ENCODE peak calls at places on chromosomes 6 and 20, in eight cellular contexts. One of them, this sample, is unnamed.

GRCh38 chr6:107120404-107120803 is 5.1 kb upstream of the BEND3 start:
- DNase-seq in activated naive CD4-positive, alpha-beta T cell treated with anti-CD3 and anti-CD28 coated beads for 36 hours: no peak
- DNase-seq in stimulated activated CD4-positive, alpha-beta T cell treated with anti-CD3 and anti-CD28 coated beads, TNF-alpha, amount 100 ng/mL, for 1 hour: no peak
- DNase-seq in left ventricle myocardium inferior: no peak
- DNase-seq in posterior cingulate gyrus: no peak
- DNase-seq in NCI-H1436: no peak
- DNase-seq in naive thymus-derived CD4-positive, alpha-beta T cell: no peak
- DNase-seq in NB4: no peak
- DNase-seq in this sample: no peak

GRCh38 chr6:128882991-128883571 is at the start of gene LAMA2:
- DNase-seq in activated naive CD4-positive, alpha-beta T cell treated with anti-CD3 and anti-CD28 coated beads for 36 hours: peak; percentile 6
- DNase-seq in stimulated activated CD4-positive, alpha-beta T cell treated with anti-CD3 and anti-CD28 coated beads, TNF-alpha, amount 100 ng/mL, for 1 hour: no peak
- DNase-seq in left ventricle myocardium inferior: peak; percentile 91
- DNase-seq in posterior cingulate gyrus: peak; percentile 90
- DNase-seq in NCI-H1436: no peak
- DNase-seq in naive thymus-derived CD4-positive, alpha-beta T cell: no peak
- DNase-seq in NB4: no peak
- DNase-seq in this sample: no peak

GRCh38 chr6:110693296-110693695 is 122.0 kb downstream of the CDK19 start:
- DNase-seq in activated naive CD4-positive, alpha-beta T cell treated with anti-CD3 and anti-CD28 coated beads for 36 hours: no peak
- DNase-seq in stimulated activated CD4-positive, alpha-beta T cell treated with anti-CD3 and anti-CD28 coated beads, TNF-alpha, amount 100 ng/mL, for 1 hour: no peak
- DNase-seq in left ventricle myocardium inferior: no peak
- DNase-seq in posterior cingulate gyrus: no peak
- DNase-seq in NCI-H1436: no peak
- DNase-seq in naive thymus-derived CD4-positive, alpha-beta T cell: no peak
- DNase-seq in NB4: no peak
- DNase-seq in this sample: no peak

GRCh38 chr6:10847684-10848083 is 9.3 kb upstream of the MAK start:
- DNase-seq in activated naive CD4-positive, alpha-beta T cell treated with anti-CD3 and anti-CD28 coated beads for 36 hours: no peak
- DNase-seq in stimulated activated CD4-positive, alpha-beta T cell treated with anti-CD3 and anti-CD28 coated beads, TNF-alpha, amount 100 ng/mL, for 1 hour: no peak
- DNase-seq in left ventricle myocardium inferior: no peak
- DNase-seq in posterior cingulate gyrus: no peak
- DNase-seq in NCI-H1436: no peak
- DNase-seq in naive thymus-derived CD4-positive, alpha-beta T cell: no peak
- DNase-seq in NB4: peak; percentile 29
- DNase-seq in this sample: no peak

GRCh38 chr6:19830171-19830570 is 7.0 kb upstream of the ID4 start:
- DNase-seq in activated naive CD4-positive, alpha-beta T cell treated with anti-CD3 and anti-CD28 coated beads for 36 hours: no peak
- DNase-seq in stimulated activated CD4-positive, alpha-beta T cell treated with anti-CD3 and anti-CD28 coated beads, TNF-alpha, amount 100 ng/mL, for 1 hour: no peak
- DNase-seq in left ventricle myocardium inferior: no peak
- DNase-seq in posterior cingulate gyrus: no peak
- DNase-seq in NCI-H1436: no peak
- DNase-seq in naive thymus-derived CD4-positive, alpha-beta T cell: no peak
- DNase-seq in NB4: no peak
- DNase-seq in this sample: no peak

GRCh38 chr6:80610821-80611220 is 504.4 kb downstream of the BCKDHB start:
- DNase-seq in activated naive CD4-positive, alpha-beta T cell treated with anti-CD3 and anti-CD28 coated beads for 36 hours: no peak
- DNase-seq in stimulated activated CD4-positive, alpha-beta T cell treated with anti-CD3 and anti-CD28 coated beads, TNF-alpha, amount 100 ng/mL, for 1 hour: no peak
- DNase-seq in left ventricle myocardium inferior: no peak
- DNase-seq in posterior cingulate gyrus: no peak
- DNase-seq in NCI-H1436: no peak
- DNase-seq in naive thymus-derived CD4-positive, alpha-beta T cell: no peak
- DNase-seq in NB4: no peak
- DNase-seq in this sample: no peak

GRCh38 chr6:41655706-41656668 is 17.7 kb downstream of the MDFI start:
- DNase-seq in activated naive CD4-positive, alpha-beta T cell treated with anti-CD3 and anti-CD28 coated beads for 36 hours: no peak
- DNase-seq in stimulated activated CD4-positive, alpha-beta T cell treated with anti-CD3 and anti-CD28 coated beads, TNF-alpha, amount 100 ng/mL, for 1 hour: no peak
- DNase-seq in left ventricle myocardium inferior: no peak
- DNase-seq in posterior cingulate gyrus: peak; percentile 39
- DNase-seq in NCI-H1436: no peak
- DNase-seq in naive thymus-derived CD4-positive, alpha-beta T cell: no peak
- DNase-seq in NB4: no peak
- DNase-seq in this sample: no peak

GRCh38 chr20:63733117-63733516 is 3.3 kb upstream of the LIME1 start:
- DNase-seq in activated naive CD4-positive, alpha-beta T cell treated with anti-CD3 and anti-CD28 coated beads for 36 hours: no peak
- DNase-seq in stimulated activated CD4-positive, alpha-beta T cell treated with anti-CD3 and anti-CD28 coated beads, TNF-alpha, amount 100 ng/mL, for 1 hour: no peak
- DNase-seq in left ventricle myocardium inferior: no peak
- DNase-seq in posterior cingulate gyrus: peak; percentile 64
- DNase-seq in NCI-H1436: no peak
- DNase-seq in naive thymus-derived CD4-positive, alpha-beta T cell: no peak
- DNase-seq in NB4: no peak
- DNase-seq in this sample: no peak

GRCh38 chr20:2742934-2743559 is 50.5 kb downstream of the EBF4 start:
- DNase-seq in activated naive CD4-positive, alpha-beta T cell treated with anti-CD3 and anti-CD28 coated beads for 36 hours: peak; percentile 81
- DNase-seq in stimulated activated CD4-positive, alpha-beta T cell treated with anti-CD3 and anti-CD28 coated beads, TNF-alpha, amount 100 ng/mL, for 1 hour: peak; percentile 51
- DNase-seq in left ventricle myocardium inferior: no peak
- DNase-seq in posterior cingulate gyrus: no peak
- DNase-seq in NCI-H1436: peak; percentile 88
- DNase-seq in naive thymus-derived CD4-positive, alpha-beta T cell: peak; percentile 78
- DNase-seq in NB4: peak; percentile 78
- DNase-seq in this sample: peak; percentile 60

GRCh38 chr20:24502184-24502583 is 32.8 kb downstream of the SYNDIG1 start:
- DNase-seq in activated naive CD4-positive, alpha-beta T cell treated with anti-CD3 and anti-CD28 coated beads for 36 hours: no peak
- DNase-seq in stimulated activated CD4-positive, alpha-beta T cell treated with anti-CD3 and anti-CD28 coated beads, TNF-alpha, amount 100 ng/mL, for 1 hour: no peak
- DNase-seq in left ventricle myocardium inferior: no peak
- DNase-seq in posterior cingulate gyrus: peak; percentile 96
- DNase-seq in NCI-H1436: no peak
- DNase-seq in naive thymus-derived CD4-positive, alpha-beta T cell: no peak
- DNase-seq in NB4: no peak
- DNase-seq in this sample: no peak

GRCh38 chr20:2873747-2874041 is 413 bp downstream of the PTPRA start:
- DNase-seq in activated naive CD4-positive, alpha-beta T cell treated with anti-CD3 and anti-CD28 coated beads for 36 hours: peak; percentile 50
- DNase-seq in stimulated activated CD4-positive, alpha-beta T cell treated with anti-CD3 and anti-CD28 coated beads, TNF-alpha, amount 100 ng/mL, for 1 hour: peak; percentile 21
- DNase-seq in left ventricle myocardium inferior: peak; percentile 59
- DNase-seq in posterior cingulate gyrus: no peak
- DNase-seq in NCI-H1436: peak; percentile 45
- DNase-seq in naive thymus-derived CD4-positive, alpha-beta T cell: no peak
- DNase-seq in NB4: peak; percentile 79
- DNase-seq in this sample: no peak

GRCh38 chr6:101747711-101748110 is 354.2 kb downstream of the GRIK2 start:
- DNase-seq in activated naive CD4-positive, alpha-beta T cell treated with anti-CD3 and anti-CD28 coated beads for 36 hours: no peak
- DNase-seq in stimulated activated CD4-positive, alpha-beta T cell treated with anti-CD3 and anti-CD28 coated beads, TNF-alpha, amount 100 ng/mL, for 1 hour: no peak
- DNase-seq in left ventricle myocardium inferior: no peak
- DNase-seq in posterior cingulate gyrus: no peak
- DNase-seq in NCI-H1436: no peak
- DNase-seq in naive thymus-derived CD4-positive, alpha-beta T cell: no peak
- DNase-seq in NB4: peak; percentile 23
- DNase-seq in this sample: no peak

GRCh38 chr6:170179925-170180324 is 111.0 kb downstream of the DLL1 start:
- DNase-seq in activated naive CD4-positive, alpha-beta T cell treated with anti-CD3 and anti-CD28 coated beads for 36 hours: no peak
- DNase-seq in stimulated activated CD4-positive, alpha-beta T cell treated with anti-CD3 and anti-CD28 coated beads, TNF-alpha, amount 100 ng/mL, for 1 hour: no peak
- DNase-seq in left ventricle myocardium inferior: no peak
- DNase-seq in posterior cingulate gyrus: peak; percentile 86
- DNase-seq in NCI-H1436: no peak
- DNase-seq in naive thymus-derived CD4-positive, alpha-beta T cell: no peak
- DNase-seq in NB4: no peak
- DNase-seq in this sample: peak; percentile 3

GRCh38 chr6:162442675-162443074 is 284.9 kb downstream of the PRKN start:
- DNase-seq in activated naive CD4-positive, alpha-beta T cell treated with anti-CD3 and anti-CD28 coated beads for 36 hours: no peak
- DNase-seq in stimulated activated CD4-positive, alpha-beta T cell treated with anti-CD3 and anti-CD28 coated beads, TNF-alpha, amount 100 ng/mL, for 1 hour: no peak
- DNase-seq in left ventricle myocardium inferior: no peak
- DNase-seq in posterior cingulate gyrus: peak; percentile 78
- DNase-seq in NCI-H1436: no peak
- DNase-seq in naive thymus-derived CD4-positive, alpha-beta T cell: no peak
- DNase-seq in NB4: peak; percentile 47
- DNase-seq in this sample: no peak

GRCh38 chr20:12966468-12967085 is 42.2 kb upstream of the SPTLC3 start:
- DNase-seq in activated naive CD4-positive, alpha-beta T cell treated with anti-CD3 and anti-CD28 coated beads for 36 hours: no peak
- DNase-seq in stimulated activated CD4-positive, alpha-beta T cell treated with anti-CD3 and anti-CD28 coated beads, TNF-alpha, amount 100 ng/mL, for 1 hour: no peak
- DNase-seq in left ventricle myocardium inferior: no peak
- DNase-seq in posterior cingulate gyrus: no peak
- DNase-seq in NCI-H1436: no peak
- DNase-seq in naive thymus-derived CD4-positive, alpha-beta T cell: no peak
- DNase-seq in NB4: peak; percentile 24
- DNase-seq in this sample: no peak

GRCh38 chr20:45816951-45817651 is 4.7 kb downstream of the UBE2C start:
- DNase-seq in activated naive CD4-positive, alpha-beta T cell treated with anti-CD3 and anti-CD28 coated beads for 36 hours: no peak
- DNase-seq in stimulated activated CD4-positive, alpha-beta T cell treated with anti-CD3 and anti-CD28 coated beads, TNF-alpha, amount 100 ng/mL, for 1 hour: no peak
- DNase-seq in left ventricle myocardium inferior: no peak
- DNase-seq in posterior cingulate gyrus: no peak
- DNase-seq in NCI-H1436: no peak
- DNase-seq in naive thymus-derived CD4-positive, alpha-beta T cell: no peak
- DNase-seq in NB4: no peak
- DNase-seq in this sample: no peak

GRCh38 chr6:170269873-170270541 is 20.9 kb downstream of the DLL1 start:
- DNase-seq in activated naive CD4-positive, alpha-beta T cell treated with anti-CD3 and anti-CD28 coated beads for 36 hours: no peak
- DNase-seq in stimulated activated CD4-positive, alpha-beta T cell treated with anti-CD3 and anti-CD28 coated beads, TNF-alpha, amount 100 ng/mL, for 1 hour: no peak
- DNase-seq in left ventricle myocardium inferior: no peak
- DNase-seq in posterior cingulate gyrus: peak; percentile 75
- DNase-seq in NCI-H1436: no peak
- DNase-seq in naive thymus-derived CD4-positive, alpha-beta T cell: no peak
- DNase-seq in NB4: no peak
- DNase-seq in this sample: no peak

GRCh38 chr20:5364997-5365597 is 48.3 kb upstream of the PROKR2 start:
- DNase-seq in activated naive CD4-positive, alpha-beta T cell treated with anti-CD3 and anti-CD28 coated beads for 36 hours: no peak
- DNase-seq in stimulated activated CD4-positive, alpha-beta T cell treated with anti-CD3 and anti-CD28 coated beads, TNF-alpha, amount 100 ng/mL, for 1 hour: no peak
- DNase-seq in left ventricle myocardium inferior: no peak
- DNase-seq in posterior cingulate gyrus: no peak
- DNase-seq in NCI-H1436: no peak
- DNase-seq in naive thymus-derived CD4-positive, alpha-beta T cell: no peak
- DNase-seq in NB4: peak; percentile 25
- DNase-seq in this sample: no peak

GRCh38 chr20:48620486-48621255 is 207.1 kb downstream of the PREX1 start:
- DNase-seq in activated naive CD4-positive, alpha-beta T cell treated with anti-CD3 and anti-CD28 coated beads for 36 hours: peak; percentile 86
- DNase-seq in stimulated activated CD4-positive, alpha-beta T cell treated with anti-CD3 and anti-CD28 coated beads, TNF-alpha, amount 100 ng/mL, for 1 hour: peak; percentile 37
- DNase-seq in left ventricle myocardium inferior: peak; percentile 85
- DNase-seq in posterior cingulate gyrus: peak; percentile 96
- DNase-seq in NCI-H1436: peak; percentile 44
- DNase-seq in naive thymus-derived CD4-positive, alpha-beta T cell: peak; percentile 65
- DNase-seq in NB4: peak; percentile 88
- DNase-seq in this sample: peak; percentile 61

GRCh38 chr20:32585519-32586127 is 490 bp upstream of the NOL4L start:
- DNase-seq in activated naive CD4-positive, alpha-beta T cell treated with anti-CD3 and anti-CD28 coated beads for 36 hours: peak; percentile 71
- DNase-seq in stimulated activated CD4-positive, alpha-beta T cell treated with anti-CD3 and anti-CD28 coated beads, TNF-alpha, amount 100 ng/mL, for 1 hour: no peak
- DNase-seq in left ventricle myocardium inferior: no peak
- DNase-seq in posterior cingulate gyrus: no peak
- DNase-seq in NCI-H1436: no peak
- DNase-seq in naive thymus-derived CD4-positive, alpha-beta T cell: no peak
- DNase-seq in NB4: peak; percentile 42
- DNase-seq in this sample: no peak

GRCh38 chr20:59017493-59018231 is 1.6 kb upstream of the TUBB1 start:
- DNase-seq in activated naive CD4-positive, alpha-beta T cell treated with anti-CD3 and anti-CD28 coated beads for 36 hours: no peak
- DNase-seq in stimulated activated CD4-positive, alpha-beta T cell treated with anti-CD3 and anti-CD28 coated beads, TNF-alpha, amount 100 ng/mL, for 1 hour: no peak
- DNase-seq in left ventricle myocardium inferior: no peak
- DNase-seq in posterior cingulate gyrus: peak; percentile 57
- DNase-seq in NCI-H1436: no peak
- DNase-seq in naive thymus-derived CD4-positive, alpha-beta T cell: no peak
- DNase-seq in NB4: no peak
- DNase-seq in this sample: no peak

GRCh38 chr6:157226026-157226639 is 97.2 kb downstream of the TMEM242 start:
- DNase-seq in activated naive CD4-positive, alpha-beta T cell treated with anti-CD3 and anti-CD28 coated beads for 36 hours: no peak
- DNase-seq in stimulated activated CD4-positive, alpha-beta T cell treated with anti-CD3 and anti-CD28 coated beads, TNF-alpha, amount 100 ng/mL, for 1 hour: no peak
- DNase-seq in left ventricle myocardium inferior: no peak
- DNase-seq in posterior cingulate gyrus: no peak
- DNase-seq in NCI-H1436: no peak
- DNase-seq in naive thymus-derived CD4-positive, alpha-beta T cell: no peak
- DNase-seq in NB4: no peak
- DNase-seq in this sample: no peak

GRCh38 chr20:56691325-56691990 is 62.4 kb downstream of the TFAP2C start:
- DNase-seq in activated naive CD4-positive, alpha-beta T cell treated with anti-CD3 and anti-CD28 coated beads for 36 hours: no peak
- DNase-seq in stimulated activated CD4-positive, alpha-beta T cell treated with anti-CD3 and anti-CD28 coated beads, TNF-alpha, amount 100 ng/mL, for 1 hour: no peak
- DNase-seq in left ventricle myocardium inferior: no peak
- DNase-seq in posterior cingulate gyrus: no peak
- DNase-seq in NCI-H1436: no peak
- DNase-seq in naive thymus-derived CD4-positive, alpha-beta T cell: no peak
- DNase-seq in NB4: no peak
- DNase-seq in this sample: no peak

GRCh38 chr20:62943396-62943795 is 5.4 kb downstream of the GID8 start:
- DNase-seq in activated naive CD4-positive, alpha-beta T cell treated with anti-CD3 and anti-CD28 coated beads for 36 hours: no peak
- DNase-seq in stimulated activated CD4-positive, alpha-beta T cell treated with anti-CD3 and anti-CD28 coated beads, TNF-alpha, amount 100 ng/mL, for 1 hour: no peak
- DNase-seq in left ventricle myocardium inferior: no peak
- DNase-seq in posterior cingulate gyrus: no peak
- DNase-seq in NCI-H1436: no peak
- DNase-seq in naive thymus-derived CD4-positive, alpha-beta T cell: no peak
- DNase-seq in NB4: no peak
- DNase-seq in this sample: no peak

GRCh38 chr20:48779435-48779834 is 48.4 kb downstream of the PREX1 start:
- DNase-seq in activated naive CD4-positive, alpha-beta T cell treated with anti-CD3 and anti-CD28 coated beads for 36 hours: no peak
- DNase-seq in stimulated activated CD4-positive, alpha-beta T cell treated with anti-CD3 and anti-CD28 coated beads, TNF-alpha, amount 100 ng/mL, for 1 hour: no peak
- DNase-seq in left ventricle myocardium inferior: no peak
- DNase-seq in posterior cingulate gyrus: no peak
- DNase-seq in NCI-H1436: no peak
- DNase-seq in naive thymus-derived CD4-positive, alpha-beta T cell: no peak
- DNase-seq in NB4: no peak
- DNase-seq in this sample: no peak

This sample was measured in central memory CD8-positive, alpha-beta T cell.